ENCODE peak calls at places on chromosomes 5 and 9, in six cellular contexts. P is heart left ventricle, F is lung, N is SJSA1, Z is left lung, R is hepatocyte. I is an unnamed sample.

GRCh38 chr9:14203366-14204056 is 110.4 kb downstream of the NFIB start:
- DNase-seq in P (peak; percentile 87), F (peak; percentile 46), N (no peak), Z (peak; percentile 70), R (peak; percentile 19), I (peak; percentile 88)

GRCh38 chr9:107484117-107484723 is 5.3 kb downstream of the KLF4 start:
- DNase-seq in P (no peak), F (no peak), N (no peak), Z (no peak), R (peak; percentile 77), I (no peak)

GRCh38 chr9:103242025-103242424 is 246.9 kb downstream of the CYLC2 start:
- DNase-seq in P (no peak), F (no peak), N (no peak), Z (no peak), R (peak; percentile 4), I (no peak)

GRCh38 chr9:112056986-112057385 is 118.1 kb downstream of the SUSD1 start:
- DNase-seq in P (no peak), F (no peak), N (no peak), Z (no peak), R (no peak), I (no peak)

GRCh38 chr9:2718698-2719033 is 1.4 kb downstream of the KCNV2 start:
- DNase-seq in P (no peak), F (no peak), N (no peak), Z (peak; percentile 74), R (no peak), I (no peak)

GRCh38 chr9:37262410-37262809 is 142.0 kb downstream of the ZCCHC7 start:
- DNase-seq in P (no peak), F (no peak), N (no peak), Z (no peak), R (peak; percentile 35), I (no peak)

GRCh38 chr9:68844623-68845612 is 139.9 kb downstream of the PIP5K1B start:
- DNase-seq in P (no peak), F (no peak), N (no peak), Z (no peak), R (peak; percentile 57), I (peak; percentile 62)

GRCh38 chr5:172345886-172346285 is 62.3 kb upstream of the UBTD2 start:
- DNase-seq in P (no peak), F (no peak), N (no peak), Z (no peak), R (no peak), I (no peak)

GRCh38 chr5:180799902-180800801 is 2.5 kb downstream of the MGAT1 start:
- DNase-seq in P (no peak), F (no peak), N (peak; percentile 76), Z (no peak), R (no peak), I (no peak)

GRCh38 chr5:104241051-104241450 is 678.5 kb upstream of the NUDT12 start:
- DNase-seq in P (peak; percentile 28), F (no peak), N (no peak), Z (no peak), R (no peak), I (no peak)

GRCh38 chr9:676780-677458 is 164.6 kb upstream of the DMRT1 start:
- DNase-seq in P (no peak), F (peak; percentile 22), N (no peak), Z (no peak), R (no peak), I (no peak)

GRCh38 chr5:1468247-1468612 is 23.0 kb upstream of the SLC6A3 start:
- DNase-seq in P (no peak), F (no peak), N (no peak), Z (no peak), R (peak; percentile 46), I (peak; percentile 70)

GRCh38 chr5:59021837-59022514 is 439.1 kb downstream of the RAB3C start:
- DNase-seq in P (peak; percentile 74), F (peak; percentile 42), N (no peak), Z (peak; percentile 80), R (no peak), I (no peak)

GRCh38 chr5:88276378-88276777 is 7.7 kb upstream of the TMEM161B start:
- DNase-seq in P (no peak), F (no peak), N (no peak), Z (no peak), R (no peak), I (no peak)

GRCh38 chr5:223791-224190 is 5.7 kb downstream of the SDHA start:
- DNase-seq in P (no peak), F (no peak), N (no peak), Z (no peak), R (no peak), I (no peak)

GRCh38 chr5:6910950-6911349 is 197.7 kb downstream of the TENT4A start:
- DNase-seq in P (no peak), F (no peak), N (no peak), Z (no peak), R (peak; percentile 8), I (no peak)

GRCh38 chr9:14692918-14693861 is at the start of gene ZDHHC21:
- DNase-seq in P (peak; percentile 89), F (peak; percentile 74), N (peak; percentile 56), Z (peak; percentile 93), R (peak; percentile 77), I (peak; percentile 85)

GRCh38 chr5:139903805-139904565 is 108.4 kb downstream of the PSD2 start:
- DNase-seq in P (no peak), F (no peak), N (no peak), Z (peak; percentile 73), R (peak; percentile 61), I (no peak)

GRCh38 chr9:1951446-1951845 is 63.7 kb upstream of the SMARCA2 start:
- DNase-seq in P (no peak), F (no peak), N (no peak), Z (no peak), R (no peak), I (no peak)

GRCh38 chr5:125612356-125613149 is 810.7 kb upstream of the GRAMD2B start:
- DNase-seq in P (no peak), F (no peak), N (no peak), Z (no peak), R (no peak), I (no peak)

GRCh38 chr9:137429974-137430722 is 7.0 kb downstream of the NOXA1 start:
- DNase-seq in P (peak; percentile 40), F (no peak), N (no peak), Z (peak; percentile 61), R (no peak), I (peak; percentile 45)

GRCh38 chr5:16773990-16774389 is 157.2 kb upstream of the RETREG1 start:
- DNase-seq in P (no peak), F (no peak), N (no peak), Z (no peak), R (no peak), I (no peak)

GRCh38 chr5:81303563-81303962 is 2.2 kb downstream of the ZCCHC9 start:
- DNase-seq in P (no peak), F (no peak), N (peak; percentile 52), Z (no peak), R (no peak), I (no peak)

GRCh38 chr9:38689678-38690077 is 30.3 kb downstream of the FAM240B start:
- DNase-seq in P (no peak), F (no peak), N (peak; percentile 44), Z (no peak), R (peak; percentile 66), I (no peak)

GRCh38 chr5:139875957-139876356 is 80.3 kb downstream of the PSD2 start:
- DNase-seq in P (no peak), F (no peak), N (no peak), Z (no peak), R (no peak), I (no peak)

GRCh38 chr5:134460551-134460950 is 48.9 kb upstream of the CDKN2AIPNL start:
- DNase-seq in P (no peak), F (no peak), N (no peak), Z (no peak), R (peak; percentile 9), I (no peak)

GRCh38 chr5:23400951-23401350 is 106.5 kb upstream of the PRDM9 start:
- DNase-seq in P (no peak), F (no peak), N (no peak), Z (no peak), R (no peak), I (no peak)

GRCh38 chr9:27278374-27278773 is 18.6 kb downstream of the EQTN start:
- DNase-seq in P (no peak), F (no peak), N (no peak), Z (no peak), R (no peak), I (no peak)

GRCh38 chr9:116101516-116101915 is 52.1 kb upstream of the PAPPA start:
- DNase-seq in P (no peak), F (no peak), N (no peak), Z (no peak), R (no peak), I (no peak)

GRCh38 chr9:86713456-86713855 is 233.8 kb downstream of the GAS1 start:
- DNase-seq in P (no peak), F (no peak), N (no peak), Z (no peak), R (no peak), I (no peak)

DNA sequence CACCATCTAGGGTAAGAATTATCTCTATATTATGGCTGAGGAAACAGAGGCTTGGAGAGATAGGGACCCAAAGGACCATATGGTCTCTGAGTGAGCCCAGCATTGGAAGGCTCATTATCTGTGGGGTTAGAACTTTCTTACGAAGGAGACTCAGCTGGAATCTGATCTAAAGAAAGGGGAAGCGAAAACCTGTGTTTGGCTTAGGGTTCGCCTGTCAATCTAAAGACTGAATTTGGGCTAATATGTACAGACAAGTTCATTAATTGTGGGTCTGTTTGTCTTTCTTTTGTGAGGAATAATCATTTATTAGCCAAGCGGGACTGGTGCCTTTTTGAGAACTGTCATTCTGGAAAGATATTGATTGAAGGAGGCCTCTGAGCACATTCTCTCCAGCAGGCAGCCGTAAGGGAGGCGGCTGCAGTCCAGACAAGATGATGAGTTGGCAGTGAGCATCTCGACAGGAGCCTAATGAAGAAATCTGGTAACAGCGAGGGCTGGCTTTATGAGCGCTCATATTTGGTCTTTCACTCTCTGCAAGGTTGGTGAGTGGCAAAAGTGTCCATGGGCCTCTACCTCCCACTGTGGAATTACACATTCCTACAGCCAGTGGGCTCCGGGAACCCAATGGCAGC is 104.2 kb upstream of the GPR151 start:
- DNase-seq in P (no peak), F (no peak), N (no peak), Z (no peak), R (no peak), I (no peak)
- H3K36me3 ChIP-seq in P (no peaks in the 10 kb centered on the region), F (no peaks in the 10 kb centered on the region), N (no peaks in the 10 kb centered on the region), Z (no peaks in the 10 kb centered on the region), R (no peaks in the 10 kb centered on the region), I (no peaks in the 10 kb centered on the region)

GRCh38 chr5:154945695-154946301 is 4.9 kb downstream of the MRPL22 start:
- DNase-seq in P (no peak), F (no peak), N (no peak), Z (no peak), R (no peak), I (no peak)
- H3K36me3 ChIP-seq in P (peaks cover 4% of the 10 kb centered on the region), F (peaks cover 2% of the 10 kb centered on the region), N (peaks cover 53% of the 10 kb centered on the region), Z (no peaks in the 10 kb centered on the region), R (no peaks in the 10 kb centered on the region), I (no peaks in the 10 kb centered on the region)

GRCh38 chr5:79984363-79984762 is 6.7 kb downstream of the MTX3 start:
- DNase-seq in P (no peak), F (no peak), N (no peak), Z (no peak), R (no peak), I (no peak)
- H3K36me3 ChIP-seq in P (peaks cover 100% of the 10 kb centered on the region), F (peaks cover 4% of the 10 kb centered on the region), N (peaks cover 66% of the 10 kb centered on the region), Z (peaks cover 58% of the 10 kb centered on the region), R (no peaks in the 10 kb centered on the region), I (peaks cover 2% of the 10 kb centered on the region)

DNA sequence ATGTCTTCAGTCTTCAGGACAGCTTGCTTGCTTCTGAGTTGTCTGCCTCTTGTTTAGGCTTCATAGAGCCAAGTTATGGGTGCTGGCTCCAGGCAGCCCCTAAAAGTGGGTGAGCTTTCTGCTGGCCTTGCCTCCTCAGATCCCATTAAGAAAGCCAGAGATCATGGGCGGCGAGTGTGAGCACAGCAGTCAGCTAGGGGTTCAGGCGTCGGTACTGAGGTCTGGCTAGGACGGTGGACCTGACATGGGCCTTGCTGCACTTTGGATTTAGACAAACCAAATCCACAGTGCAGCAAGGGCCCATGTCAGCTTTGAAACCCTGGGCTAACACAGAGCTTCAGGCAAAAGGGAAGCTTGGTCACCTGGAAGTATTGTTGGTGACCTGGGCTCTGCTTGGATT is 17.6 kb downstream of the PSAT1 start:
- DNase-seq in P (no peak), F (no peak), N (no peak), Z (no peak), R (no peak), I (no peak)
- H3K36me3 ChIP-seq in P (no peaks in the 10 kb centered on the region), F (peaks cover 4% of the 10 kb centered on the region), N (peaks cover 2% of the 10 kb centered on the region), Z (peaks cover 24% of the 10 kb centered on the region), R (no peaks in the 10 kb centered on the region), I (no peaks in the 10 kb centered on the region)